ENCODE peak calls at places on chromosomes 13 and 19, in six cellular contexts. X is activated naive CD4-positive, alpha-beta T cell treated with anti-CD3 and anti-CD28 coated beads, Interleukin-2, amount 10 ng/mL, durations not matched to agents 7 days and 5 days; V is neural progenitor cell; O is astrocyte; Z is T-helper 2 cell; U is AG09319. M is an unnamed sample.

GRCh38 chr19:1027953-1028902 is 1.8 kb downstream of the CNN2 start:
- DNase-seq in X (peak; percentile 79), V (peak; percentile 94), O (peak; percentile 89), Z (peak; percentile 51), U (peak; percentile 94), M (peak; percentile 86)

GRCh38 chr13:43686557-43686956 is 100.2 kb downstream of the ENOX1 start:
- DNase-seq in X (no peak), V (no peak), O (peak; percentile 76), Z (no peak), U (peak; percentile 10), M (no peak)

GRCh38 chr13:90968510-90968909 is 379.0 kb upstream of the MIR17HG start:
- DNase-seq in X (no peak), V (peak; percentile 65), O (no peak), Z (no peak), U (no peak), M (no peak)

GRCh38 chr19:48481191-48481500 is 12.0 kb downstream of the CYTH2 start:
- DNase-seq in X (no peak), V (no peak), O (peak; percentile 59), Z (no peak), U (no peak), M (no peak)

GRCh38 chr19:3618144-3618810 is 8.3 kb downstream of the CACTIN start:
- DNase-seq in X (peak; percentile 60), V (peak; percentile 78), O (no peak), Z (peak; percentile 35), U (no peak), M (peak; percentile 58)

GRCh38 chr13:76025392-76025791 is 389.3 kb downstream of the LMO7 start:
- DNase-seq in X (no peak), V (no peak), O (no peak), Z (no peak), U (no peak), M (no peak)

GRCh38 chr19:48568345-48568886 is 16.4 kb downstream of the SULT2B1 start:
- DNase-seq in X (no peak), V (peak; percentile 26), O (peak; percentile 85), Z (no peak), U (peak; percentile 75), M (peak; percentile 79)

GRCh38 chr19:43780706-43781525 is at the start of gene KCNN4:
- DNase-seq in X (peak; percentile 77), V (no peak), O (peak; percentile 91), Z (peak; percentile 51), U (no peak), M (peak; percentile 82)

GRCh38 chr19:2724148-2724557 is 3.0 kb upstream of the DIRAS1 start:
- DNase-seq in X (no peak), V (no peak), O (no peak), Z (no peak), U (no peak), M (no peak)

GRCh38 chr19:16328824-16329482 is 4.3 kb downstream of the KLF2 start:
- DNase-seq in X (peak; percentile 65), V (no peak), O (no peak), Z (peak; percentile 63), U (no peak), M (no peak)

GRCh38 chr13:39777527-39778061 is 122.1 kb downstream of the COG6 start:
- DNase-seq in X (peak; percentile 29), V (peak; percentile 41), O (peak; percentile 95), Z (no peak), U (peak; percentile 54), M (no peak)

GRCh38 chr13:49454388-49455015 is 10.4 kb downstream of the SETDB2 start:
- DNase-seq in X (no peak), V (no peak), O (peak; percentile 65), Z (no peak), U (no peak), M (no peak)

GRCh38 chr13:45770886-45771285 is 68.8 kb downstream of the CBY2 start:
- DNase-seq in X (no peak), V (no peak), O (no peak), Z (no peak), U (no peak), M (no peak)

GRCh38 chr19:45645631-45646344 is 6.6 kb upstream of the EML2 start:
- DNase-seq in X (peak; percentile 88), V (peak; percentile 91), O (peak; percentile 72), Z (peak; percentile 72), U (no peak), M (peak; percentile 69)

GRCh38 chr19:44582581-44583265 is 30.6 kb upstream of the IGSF23 start:
- DNase-seq in X (peak; percentile 29), V (peak; percentile 53), O (no peak), Z (no peak), U (no peak), M (no peak)

GRCh38 chr13:95269756-95270155 is 31.5 kb downstream of the ABCC4 start:
- DNase-seq in X (no peak), V (no peak), O (no peak), Z (no peak), U (no peak), M (no peak)

GRCh38 chr13:50911051-50911690 is 1.6 kb downstream of the RNASEH2B start:
- DNase-seq in X (no peak), V (peak; percentile 39), O (no peak), Z (no peak), U (no peak), M (no peak)